ENCODE peak calls at places on chromosomes 5 and 9, in ten cellular contexts. H is hippocampal formation; S is ureter; B is cardiac fibroblast; A is activated CD8-positive, alpha-beta memory T cell treated with anti-CD3 and anti-CD28 coated beads, Interleukin-2, amount 50 U/mL, for 4 hours; Z is head of caudate nucleus; E is posterior vena cava; O is GM12865; P is AG04449; V is HCT116. J is an unnamed sample.

GRCh38 chr9:134536931-134537330 is 104.7 kb upstream of the COL5A1 start:
- DNase-seq in H (no peak), S (no peak), B (no peak), A (no peak), Z (no peak), E (no peak), O (no peak), P (no peak), V (no peak), J (no peak)

GRCh38 chr5:154430466-154430865 is 15.3 kb upstream of the SAP30L start:
- DNase-seq in H (no peak), S (no peak), B (no peak), A (no peak), Z (no peak), E (no peak), O (no peak), P (no peak), V (no peak), J (no peak)

GRCh38 chr9:99873531-99873930 is 32.9 kb upstream of the STX17 start:
- DNase-seq in H (no peak), S (no peak), B (no peak), A (no peak), Z (no peak), E (no peak), O (no peak), P (peak; percentile 19), V (no peak), J (no peak)

GRCh38 chr9:121308765-121309164 is 40.8 kb downstream of the GSN start:
- DNase-seq in H (no peak), S (no peak), B (no peak), A (no peak), Z (no peak), E (no peak), O (no peak), P (no peak), V (no peak), J (no peak)

GRCh38 chr5:33611882-33612281 is 171.1 kb downstream of the TARS1 start:
- DNase-seq in H (no peak), S (no peak), B (peak; percentile 57), A (no peak), Z (no peak), E (no peak), O (no peak), P (peak; percentile 3), V (no peak), J (peak; percentile 16)

GRCh38 chr5:88826959-88827585 is 55.9 kb downstream of the MEF2C start:
- DNase-seq in H (peak; percentile 73), S (no peak), B (peak; percentile 93), A (no peak), Z (no peak), E (no peak), O (peak; percentile 86), P (no peak), V (peak; percentile 47), J (peak; percentile 15)

GRCh38 chr5:172188893-172189692 is 1.1 kb upstream of the STK10 start:
- DNase-seq in H (no peak), S (no peak), B (no peak), A (no peak), Z (no peak), E (no peak), O (no peak), P (no peak), V (no peak), J (no peak)

GRCh38 chr9:127955294-127956015 is 17.8 kb upstream of the DPM2 start:
- DNase-seq in H (peak; percentile 53), S (peak; percentile 87), B (no peak), A (peak; percentile 86), Z (peak; percentile 89), E (no peak), O (peak; percentile 80), P (no peak), V (peak; percentile 98), J (peak; percentile 80)

GRCh38 chr5:74127377-74128338 is 501.7 kb downstream of the ARHGEF28 start:
- DNase-seq in H (no peak), S (no peak), B (peak; percentile 26), A (no peak), Z (no peak), E (no peak), O (no peak), P (no peak), V (no peak), J (no peak)

GRCh38 chr5:177388521-177389052 is 4.4 kb downstream of the SLC34A1 start:
- DNase-seq in H (no peak), S (no peak), B (no peak), A (no peak), Z (no peak), E (no peak), O (peak; percentile 59), P (no peak), V (no peak), J (no peak)

GRCh38 chr5:7321724-7322123 is 74.2 kb upstream of the ADCY2 start:
- DNase-seq in H (no peak), S (no peak), B (peak; percentile 1), A (no peak), Z (no peak), E (no peak), O (no peak), P (peak; percentile 98), V (no peak), J (peak; percentile 15)

GRCh38 chr5:30413540-30413939 is 779.9 kb upstream of the CDH6 start:
- DNase-seq in H (no peak), S (no peak), B (no peak), A (no peak), Z (no peak), E (no peak), O (no peak), P (no peak), V (no peak), J (no peak)

GRCh38 chr9:79196606-79197005 is 375.2 kb upstream of the TLE4 start:
- DNase-seq in H (no peak), S (no peak), B (peak; percentile 32), A (no peak), Z (no peak), E (no peak), O (no peak), P (no peak), V (no peak), J (no peak)

GRCh38 chr9:127825319-127826051 is 22.8 kb downstream of the FPGS start:
- DNase-seq in H (no peak), S (no peak), B (no peak), A (no peak), Z (peak; percentile 77), E (no peak), O (no peak), P (no peak), V (no peak), J (no peak)

GRCh38 chr5:11724947-11725346 is 179.3 kb downstream of the CTNND2 start:
- DNase-seq in H (no peak), S (no peak), B (no peak), A (no peak), Z (no peak), E (no peak), O (no peak), P (no peak), V (no peak), J (no peak)

GRCh38 chr9:92724528-92725265 is 39.9 kb downstream of the BICD2 start:
- DNase-seq in H (no peak), S (peak; percentile 41), B (no peak), A (no peak), Z (peak; percentile 33), E (no peak), O (no peak), P (no peak), V (no peak), J (no peak)

GRCh38 chr5:42944989-42945388 is 95.1 kb downstream of the ANXA2R start:
- DNase-seq in H (no peak), S (no peak), B (peak; percentile 93), A (no peak), Z (no peak), E (no peak), O (no peak), P (peak; percentile 76), V (peak; percentile 24), J (peak; percentile 69)

GRCh38 chr9:136255896-136256890 is 10.6 kb upstream of the QSOX2 start:
- DNase-seq in H (no peak), S (no peak), B (no peak), A (no peak), Z (no peak), E (no peak), O (no peak), P (no peak), V (no peak), J (no peak)

GRCh38 chr5:163914911-163915310 is 409.5 kb downstream of the MAT2B start:
- DNase-seq in H (no peak), S (no peak), B (no peak), A (no peak), Z (no peak), E (peak; percentile 58), O (peak; percentile 73), P (no peak), V (no peak), J (no peak)

GRCh38 chr9:6927838-6928237 is 170.1 kb downstream of the KDM4C start:
- DNase-seq in H (no peak), S (no peak), B (no peak), A (no peak), Z (no peak), E (no peak), O (no peak), P (no peak), V (no peak), J (no peak)

GRCh38 chr5:67015577-67016290 is 180.9 kb downstream of the CD180 start:
- DNase-seq in H (no peak), S (no peak), B (peak; percentile 64), A (no peak), Z (no peak), E (no peak), O (no peak), P (no peak), V (no peak), J (peak; percentile 70)

J was measured in myocyte.